ENCODE peak calls at places on chromosomes 7 and 10, in five cellular contexts. T is T-cell, U is stomach, Q is nucleus accumbens, G is fibroblast of the aortic adventitia. N is an unnamed sample.

GRCh38 chr10:43344051-43344450 is 27.4 kb upstream of the FXYD4 start:
- DNase-seq in T (no peak), Q (no peak), U (no peak), G (no peak), N (no peak)

GRCh38 chr7:140304071-140304799 is 94.1 kb downstream of the SLC37A3 start:
- DNase-seq in Q (no peak), T (peak), U (no peak), G (peak), N (peak)

GRCh38 chr10:131888186-131888604 is 12.6 kb upstream of the PPP2R2D start:
- DNase-seq in Q (no peak), U (no peak), T (no peak), G (no peak), N (no peak)

GRCh38 chr7:29190349-29191045 is 4.1 kb upstream of the CHN2 start:
- DNase-seq in G (no peak), Q (no peak), U (no peak), T (no peak), N (no peak)

GRCh38 chr7:150971242-150972048 is 6.7 kb downstream of the KCNH2 start:
- DNase-seq in G (no peak), U (no peak), Q (no peak), T (no peak), N (no peak)

GRCh38 chr10:35056133-35056532 is 34.0 kb downstream of the CUL2 start:
- DNase-seq in T (no peak), Q (no peak), G (no peak), U (no peak), N (no peak)

GRCh38 chr7:158353606-158354570 is 233.7 kb downstream of the PTPRN2 start:
- DNase-seq in G (no peak), Q (no peak), T (no peak), U (no peak), N (no peak)

GRCh38 chr7:78037603-78038002 is 239.0 kb downstream of the PHTF2 start:
- DNase-seq in U (no peak), G (no peak), Q (no peak), T (no peak), N (no peak)

GRCh38 chr10:99232357-99232999 is 3.2 kb downstream of the HPSE2 start:
- DNase-seq in U (no peak), T (no peak), Q (no peak), G (no peak), N (no peak)

GRCh38 chr10:52706347-52707070 is 66.1 kb downstream of the MBL2 start:
- DNase-seq in G (no peak), Q (no peak), U (no peak), T (no peak), N (no peak)

GRCh38 chr10:86523348-86523747 is 1.8 kb upstream of the WAPL start:
- DNase-seq in G (peak), U (no peak), Q (no peak), T (no peak), N (no peak)

GRCh38 chr7:49563693-49564378 is 209.6 kb upstream of the VWC2 start:
- DNase-seq in U (no peak), G (no peak), T (no peak), Q (no peak), N (no peak)

GRCh38 chr10:110170142-110170887 is 37.1 kb upstream of the MXI1 start:
- DNase-seq in T (no peak), U (no peak), Q (no peak), G (no peak), N (no peak)

GRCh38 chr7:30842542-30843451 is 68.9 kb upstream of the AQP1 start:
- DNase-seq in U (no peak), Q (no peak), T (no peak), G (peak), N (no peak)

GRCh38 chr10:132452216-132452650 is 55.2 kb downstream of the PWWP2B start:
- DNase-seq in G (no peak), U (no peak), T (no peak), Q (no peak), N (no peak)

GRCh38 chr7:88226886-88227516 is 7.2 kb upstream of the SRI start:
- DNase-seq in G (peak), U (peak), T (no peak), Q (no peak), N (no peak)

GRCh38 chr7:105387621-105388372 is 924 bp downstream of the SRPK2 start:
- DNase-seq in Q (no peak), T (peak), U (peak), G (peak), N (peak)

GRCh38 chr7:66904063-66904593 is 16.9 kb upstream of the TMEM248 start:
- DNase-seq in Q (no peak), T (no peak), G (no peak), U (no peak), N (no peak)

GRCh38 chr7:149801816-149802215 is 28.4 kb upstream of the ZNF467 start:
- DNase-seq in G (no peak), Q (no peak), T (no peak), U (no peak), N (no peak)

GRCh38 chr10:79417266-79417665 is 28.2 kb downstream of the ZCCHC24 start:
- DNase-seq in T (no peak), U (no peak), G (no peak), Q (no peak), N (no peak)

GRCh38 chr7:113698556-113699220 is 220.1 kb downstream of the PPP1R3A start:
- DNase-seq in T (no peak), U (no peak), Q (no peak), G (peak), N (no peak)

GRCh38 chr10:22615819-22616499 is 98.4 kb downstream of the PIP4K2A start:
- DNase-seq in U (peak), Q (peak), G (peak), T (no peak), N (peak)

GRCh38 chr7:54260868-54261475 is 281.2 kb upstream of the VSTM2A start:
- DNase-seq in G (peak), T (no peak), U (no peak), Q (no peak), N (no peak)

GRCh38 chr10:114940735-114941134 is 2.7 kb downstream of the TRUB1 start:
- DNase-seq in U (no peak), G (peak), Q (no peak), T (no peak), N (no peak)

GRCh38 chr7:133561361-133561760 is 308.5 kb downstream of the EXOC4 start:
- DNase-seq in Q (no peak), T (no peak), G (no peak), U (no peak), N (no peak)

GRCh38 chr7:102981451-102981850 is 68.7 kb downstream of the LRRC17 start:
- DNase-seq in G (no peak), U (no peak), T (no peak), Q (no peak), N (no peak)

GRCh38 chr7:30556854-30557644 is 37.6 kb upstream of the GARS1 start:
- DNase-seq in G (peak), Q (no peak), U (no peak), T (no peak), N (no peak)

GRCh38 chr10:62744136-62744535 is 60.4 kb upstream of the ADO start:
- DNase-seq in Q (no peak), T (no peak), U (no peak), G (peak), N (no peak)

GRCh38 chr10:49394933-49395740 is 752 bp downstream of the DRGX start:
- DNase-seq in T (no peak), G (no peak), Q (no peak), U (no peak), N (no peak)

GRCh38 chr7:23431596-23432284 is 38.6 kb downstream of the IGF2BP3 start:
- DNase-seq in U (no peak), G (peak), T (no peak), Q (no peak), N (no peak)

GRCh38 chr7:6655636-6656385 is 18.7 kb downstream of the ZNF316 start:
- DNase-seq in Q (no peak), T (no peak), G (no peak), U (peak), N (no peak)

GRCh38 chr7:32047075-32047474 is 23.1 kb downstream of the PDE1C start:
- DNase-seq in G (no peak), Q (no peak), T (no peak), U (no peak), N (no peak)

GRCh38 chr7:73507556-73507955 is 14.5 kb downstream of the BAZ1B start:
- DNase-seq in Q (no peak), U (no peak), T (no peak), G (no peak), N (no peak)